ENCODE peak calls at places on chromosome 22, in nine cellular contexts. A is lung, B is HCT116, Y is cardiac muscle cell, S is fibroblast of pulmonary artery, F is IMR-90, Z is astrocyte of the spinal cord, W is brain microvascular endothelial cell, I is retinal pigment epithelial cell. O is an unnamed sample.

GRCh38 chr22:49623715-49624114 is 204.0 kb downstream of the BRD1 start:
- DNase-seq in S (no peak), Z (no peak), I (no peak), B (no peak), W (no peak), F (no peak), Y (no peak), A (no peak), O (no peak)

GRCh38 chr22:45863981-45864751 is 112.8 kb downstream of the WNT7B start:
- DNase-seq in F (peak; percentile 63), W (peak; percentile 28), I (no peak), S (peak; percentile 56), Y (peak; percentile 60), A (peak; percentile 80), Z (peak; percentile 82), B (peak; percentile 33), O (no peak)

GRCh38 chr22:22913989-22914388 is 26.4 kb downstream of the IGLL5 start:
- DNase-seq in S (no peak), Y (no peak), Z (no peak), F (no peak), A (no peak), I (no peak), W (no peak), B (no peak), O (no peak)

GRCh38 chr22:30265851-30266444 is 703 bp downstream of the OSM start:
- DNase-seq in S (no peak), F (no peak), W (no peak), I (no peak), Z (no peak), Y (no peak), B (no peak), A (peak; percentile 67), O (no peak)

GRCh38 chr22:28229566-28230483 is 310.8 kb upstream of the PITPNB start:
- DNase-seq in W (peak; percentile 61), F (peak; percentile 62), Y (no peak), S (peak; percentile 30), I (no peak), A (no peak), B (no peak), Z (peak; percentile 59), O (no peak)

GRCh38 chr22:37501176-37501609 is 15.0 kb upstream of the MFNG start:
- DNase-seq in Z (peak; percentile 48), W (no peak), S (peak; percentile 43), Y (no peak), I (no peak), A (no peak), B (no peak), F (no peak), O (no peak)

GRCh38 chr22:20284471-20285086 is 16.5 kb upstream of the RTN4R start:
- DNase-seq in Y (no peak), W (no peak), F (no peak), Z (no peak), S (no peak), I (no peak), B (no peak), A (no peak), O (no peak)

GRCh38 chr22:31891366-31892079 is 52.8 kb upstream of the YWHAH start:
- DNase-seq in Z (peak; percentile 72), W (no peak), F (peak; percentile 18), S (no peak), Y (no peak), I (no peak), B (no peak), A (no peak), O (peak; percentile 44)

GRCh38 chr22:37186997-37187522 is 987 bp downstream of the C1QTNF6 start:
- DNase-seq in Z (no peak), S (peak; percentile 38), B (no peak), A (no peak), W (no peak), I (no peak), F (peak; percentile 9), Y (no peak), O (no peak)

GRCh38 chr22:32407332-32407731 is 4.7 kb downstream of the RTCB start:
- DNase-seq in Y (no peak), F (no peak), I (no peak), B (no peak), W (no peak), A (no peak), S (no peak), Z (no peak), O (no peak)

GRCh38 chr22:47176573-47177333 is 414.3 kb downstream of the TBC1D22A start:
- DNase-seq in F (no peak), S (no peak), I (no peak), B (no peak), Y (no peak), Z (no peak), A (no peak), W (no peak), O (no peak)

GRCh38 chr22:26429458-26430238 is 588 bp downstream of the ASPHD2 start:
- DNase-seq in I (no peak), B (no peak), S (no peak), W (no peak), F (no peak), Z (no peak), A (no peak), Y (no peak), O (no peak)
- H3K4me3 ChIP-seq in I (peak overlapping the region; percentile 47), B (peak overlapping the region; percentile 71), S (peak overlapping the region; percentile 66), W (peak overlapping the region; percentile 69), F (peak overlapping the region; percentile 72), Z (peak overlapping the region; percentile 69), A (peak overlapping the region; percentile 42), Y (peak overlapping the region; percentile 38), O (peak overlapping the region; percentile 48)

DNA sequence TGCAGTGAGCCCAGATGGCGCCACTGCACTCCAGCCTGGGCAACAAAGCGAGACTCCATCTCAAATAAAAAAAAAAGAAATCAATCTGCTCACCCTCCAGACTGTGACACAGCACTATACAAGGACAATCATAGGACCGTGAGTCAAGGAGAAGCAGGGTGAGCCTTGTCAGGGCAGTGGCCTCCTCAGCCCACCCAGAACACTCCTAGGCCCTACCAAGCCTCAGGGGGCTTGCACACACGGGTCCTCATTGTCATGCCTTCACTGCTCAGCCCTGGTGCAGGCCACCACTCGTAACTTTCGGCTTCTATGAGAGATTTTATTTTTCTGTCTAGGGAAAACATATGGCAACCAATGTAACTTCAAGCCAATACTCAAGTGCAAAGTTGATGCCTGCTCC is 35.8 kb downstream of the DGCR2 start:
- DNase-seq in Z (no peak), Y (no peak), W (no peak), I (no peak), B (no peak), S (no peak), F (no peak), A (no peak), O (no peak)
- TF ChIP-seq CTCF in Z (no peak), Y (no peak), W (no peak), I (no peak), B (no peak), S (no peak), F (no peak), A (no peak), O (no peak)

DNA sequence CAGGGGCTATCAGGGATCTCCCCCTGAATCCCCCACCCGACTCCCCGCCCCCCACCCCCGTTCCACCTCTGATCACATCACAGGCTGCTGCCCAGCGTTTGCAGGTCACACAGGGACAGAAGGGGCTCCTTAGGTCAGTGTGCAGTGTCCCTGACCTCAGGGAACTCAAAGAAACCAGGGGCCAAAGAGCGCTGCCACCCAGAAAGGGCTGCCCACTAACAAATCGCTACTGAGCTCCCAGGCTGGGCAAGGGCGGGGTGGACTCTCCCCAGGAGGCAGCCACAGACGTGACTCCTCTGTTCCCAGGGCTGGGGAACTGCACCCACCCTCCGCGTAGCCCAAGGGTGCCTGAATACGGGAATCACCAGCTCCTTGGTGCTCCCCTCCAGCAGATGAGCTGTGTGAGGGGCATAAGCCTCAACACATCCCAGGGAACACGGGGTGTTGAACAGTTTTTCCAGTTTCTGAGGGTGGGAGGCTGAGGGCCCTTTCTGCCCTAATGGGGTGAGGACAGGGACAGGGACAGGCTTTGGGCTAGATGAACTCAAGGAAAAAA is 9.9 kb upstream of the POLDIP3 start:
- DNase-seq in W (no peak), A (no peak), I (no peak), Y (no peak), S (no peak), Z (no peak), B (no peak), F (no peak), O (no peak)
- H3K4me3 ChIP-seq in W (no peak overlapping the region), A (no peak overlapping the region), I (no peak overlapping the region), Y (no peak overlapping the region), S (no peak overlapping the region), Z (no peak overlapping the region), B (no peak overlapping the region), F (no peak overlapping the region), O (no peak overlapping the region)

DNA sequence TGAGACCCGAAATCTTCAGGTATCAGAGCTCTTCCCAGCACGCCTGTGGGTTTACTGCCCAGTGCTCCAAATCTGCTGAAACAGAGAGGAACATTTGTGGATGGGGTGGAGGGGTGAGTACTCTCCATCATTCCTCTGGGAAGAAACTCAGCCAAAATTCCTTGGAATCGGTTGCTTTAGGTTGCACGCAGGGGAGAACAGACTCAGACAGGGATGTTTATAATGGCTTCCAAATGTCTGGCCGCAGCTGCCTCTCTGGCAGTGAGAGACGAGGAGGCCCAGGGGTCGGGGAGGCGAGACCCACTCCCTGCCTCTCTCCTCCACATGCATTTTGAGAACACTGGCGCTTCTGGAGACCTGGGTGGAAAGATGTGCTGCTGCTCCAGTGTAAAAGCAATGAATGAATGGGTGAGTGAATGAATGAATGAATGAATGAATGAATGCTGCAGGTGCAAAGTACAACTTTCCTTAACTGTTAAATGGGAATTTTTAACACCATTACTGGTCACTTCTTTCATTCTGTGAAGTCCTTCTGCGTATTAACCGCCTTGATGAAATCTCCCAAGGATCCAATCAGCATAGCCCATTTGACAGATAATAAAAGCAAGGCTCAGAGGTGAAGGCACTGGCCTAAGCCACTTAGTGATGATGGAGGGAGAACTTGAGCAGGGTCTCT is 437.4 kb downstream of the MIAT start:
- DNase-seq in S (peak; percentile 27), B (no peak), A (no peak), W (no peak), I (no peak), Z (peak; percentile 9), F (peak; percentile 51), Y (no peak), O (no peak)
- TF ChIP-seq CTCF in S (no peak), B (no peak), A (no peak), W (no peak), I (no peak), Z (no peak), F (no peak), Y (no peak), O (no peak)

DNA sequence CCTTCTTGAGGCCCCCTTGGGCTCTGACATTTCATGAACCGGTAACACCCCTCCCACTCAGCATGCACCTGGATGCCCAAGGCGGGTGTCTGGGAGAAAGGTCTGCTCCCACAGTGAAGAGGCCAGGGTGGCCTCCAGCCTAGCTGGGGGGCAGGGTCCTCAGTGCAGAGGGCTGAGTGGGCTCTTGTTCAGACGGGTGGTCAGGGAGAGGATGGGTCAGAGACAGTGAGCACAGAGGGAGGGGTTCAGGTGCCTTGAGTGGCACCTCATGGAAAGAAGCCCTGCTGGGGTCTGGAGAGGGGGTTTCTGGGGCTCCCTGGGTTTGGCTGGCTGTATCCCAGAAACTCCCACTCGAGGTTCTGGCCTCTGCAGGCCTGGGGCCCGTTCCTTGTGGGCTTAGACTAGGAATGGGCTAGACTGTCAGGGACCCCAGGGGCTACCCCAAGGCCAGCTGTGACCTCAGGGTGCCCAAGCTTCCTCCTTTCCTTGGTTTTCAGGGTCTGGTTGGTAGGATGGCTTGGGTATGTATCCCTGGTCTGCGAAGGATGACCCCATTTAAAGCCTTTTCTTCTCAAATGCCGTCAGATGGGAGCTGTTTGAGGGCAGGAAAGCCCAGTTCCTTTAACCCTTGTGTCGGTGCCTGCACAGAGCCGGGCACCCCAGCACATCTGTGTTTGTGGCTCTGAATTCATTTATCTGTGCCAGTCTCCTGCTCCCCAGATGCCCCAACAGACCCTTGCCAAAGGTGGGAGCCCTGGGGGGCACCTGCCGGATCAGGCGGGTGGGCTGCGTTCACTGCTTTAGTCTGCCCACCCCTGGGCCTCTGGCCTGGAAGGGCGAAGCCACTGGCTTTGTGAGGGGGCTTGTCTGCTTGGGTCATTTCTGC is 1.3 kb downstream of the SYNGR1 start:
- DNase-seq in Y (no peak), A (no peak), B (no peak), I (no peak), F (no peak), S (no peak), W (no peak), Z (no peak), O (no peak)
- H3K4me3 ChIP-seq in Y (peak overlapping the region; percentile 64), A (no peak overlapping the region), B (peak overlapping the region; percentile 75), I (peak overlapping the region; percentile 64), F (peak overlapping the region; percentile 80), S (peak overlapping the region; percentile 57), W (peak overlapping the region; percentile 63), Z (peak overlapping the region; percentile 53), O (peak overlapping the region; percentile 55)

O was measured in AG09309.